ENCODE peak calls at places on chromosome 19, in four cellular contexts. R, K, D and J are unnamed samples.

GRCh38 chr19:29273000-29273691 is 60.2 kb upstream of the UQCRFS1 start:
- DNase-seq in K (no peak), D (no peak), R (no peak), J (no peak)

GRCh38 chr19:6501740-6502648 is at the start of gene TUBB4A:
- DNase-seq in D (no peak), K (peak), R (no peak), J (peak)

GRCh38 chr19:28386080-28386869 is 826.7 kb downstream of the UQCRFS1 start:
- DNase-seq in K (no peak), D (no peak), R (no peak), J (no peak)

GRCh38 chr19:47512183-47512947 is 2.5 kb downstream of the NAPA start:
- DNase-seq in D (no peak), K (no peak), R (no peak), J (no peak)

GRCh38 chr19:48613024-48613851 is 1.6 kb downstream of the FAM83E start:
- DNase-seq in D (no peak), R (no peak), K (peak), J (no peak)

GRCh38 chr19:45469835-45470146 is 2.0 kb downstream of the FOSB start:
- DNase-seq in D (peak), K (no peak), R (no peak), J (no peak)

GRCh38 chr19:43782311-43782660 is 1.5 kb upstream of the KCNN4 start:
- DNase-seq in D (no peak), K (no peak), R (no peak), J (no peak)

GRCh38 chr19:27748551-27749152 is 1464.3 kb downstream of the UQCRFS1 start:
- DNase-seq in R (no peak), K (no peak), D (no peak), J (no peak)

GRCh38 chr19:40221858-40222619 is 3.9 kb upstream of the TTC9B start:
- DNase-seq in D (peak), K (peak), R (peak), J (peak)

GRCh38 chr19:38736413-38737280 is 7.6 kb downstream of the CAPN12 start:
- DNase-seq in D (peak), R (no peak), K (no peak), J (no peak)

GRCh38 chr19:3374369-3375112 is 8.2 kb downstream of the NFIC start:
- DNase-seq in K (no peak), D (no peak), R (no peak), J (no peak)

GRCh38 chr19:46618670-46619231 is 6.1 kb downstream of the PTGIR start:
- DNase-seq in K (no peak), D (no peak), R (no peak), J (no peak)

GRCh38 chr19:18886972-18887371 is 9.0 kb downstream of the CERS1 start:
- DNase-seq in R (no peak), D (no peak), K (no peak), J (no peak)

GRCh38 chr19:6376512-6377193 is 920 bp upstream of the PSPN start:
- DNase-seq in R (no peak), D (no peak), K (no peak), J (no peak)

GRCh38 chr19:47518139-47518538 is 3.3 kb upstream of the NAPA start:
- DNase-seq in R (no peak), D (no peak), K (no peak), J (no peak)